ENCODE peak calls at places on chromosomes 6 and 20, in six cellular contexts. C, V, K, Q, B and J are unnamed samples.

GRCh38 chr20:49579874-49580817 is 12.2 kb upstream of the PTGIS start:
- DNase-seq in C (peak), V (no peak), K (no peak), Q (no peak), B (no peak), J (peak)

GRCh38 chr6:143632894-143633293 is 44.9 kb upstream of the PHACTR2 start:
- DNase-seq in C (no peak), V (no peak), K (no peak), Q (no peak), B (no peak), J (no peak)

GRCh38 chr6:169520104-169520503 is 181.7 kb downstream of the WDR27 start:
- DNase-seq in C (peak), V (no peak), K (peak), Q (no peak), B (no peak), J (peak)

GRCh38 chr20:19502169-19502568 is 255.9 kb upstream of the RIN2 start:
- DNase-seq in C (no peak), V (no peak), K (no peak), Q (no peak), B (no peak), J (no peak)

GRCh38 chr20:46179811-46180326 is 61.8 kb downstream of the CD40 start:
- DNase-seq in C (no peak), V (no peak), K (no peak), Q (no peak), B (no peak), J (no peak)

GRCh38 chr6:15776458-15776980 is 113.7 kb upstream of the DTNBP1 start:
- DNase-seq in C (no peak), V (no peak), K (no peak), Q (no peak), B (no peak), J (no peak)

GRCh38 chr20:43430265-43430664 is 27.4 kb upstream of the SRSF6 start:
- DNase-seq in C (no peak), V (no peak), K (no peak), Q (no peak), B (no peak), J (no peak)

GRCh38 chr6:135088818-135089809 is 34.5 kb upstream of the HBS1L start:
- DNase-seq in C (peak), V (no peak), K (peak), Q (no peak), B (peak), J (peak)

GRCh38 chr6:101391772-101392560 is 1.5 kb upstream of the GRIK2 start:
- DNase-seq in C (no peak), V (no peak), K (peak), Q (no peak), B (no peak), J (no peak)

GRCh38 chr20:29873946-29874345 is 1383.5 kb upstream of the DEFB115 start:
- DNase-seq in C (peak), V (peak), K (peak), Q (no peak), B (peak), J (peak)

GRCh38 chr6:105051941-105052471 is 95.1 kb downstream of the LIN28B start:
- DNase-seq in C (peak), V (no peak), K (peak), Q (no peak), B (no peak), J (peak)

GRCh38 chr20:1537731-1538058 is 19.8 kb downstream of the SIRPD start:
- DNase-seq in C (no peak), V (no peak), K (no peak), Q (no peak), B (no peak), J (no peak)

GRCh38 chr20:40489886-40490285 is 199.2 kb downstream of the MAFB start:
- DNase-seq in C (peak), V (no peak), K (peak), Q (no peak), B (no peak), J (no peak)

GRCh38 chr20:38870733-38871559 is 55.3 kb upstream of the FAM83D start:
- DNase-seq in C (no peak), V (no peak), K (peak), Q (peak), B (peak), J (no peak)

GRCh38 chr6:107489636-107490567 is at the start of gene SOBP:
- DNase-seq in C (peak), V (peak), K (peak), Q (peak), B (peak), J (peak)

GRCh38 chr6:145731432-145731831 is 3.9 kb downstream of the EPM2A start:
- DNase-seq in C (peak), V (no peak), K (peak), Q (no peak), B (peak), J (no peak)